ENCODE peak calls at places on chromosomes 7 and 10, in six cellular contexts. J, T, L, Q, V and N are unnamed samples.

GRCh38 chr10:11058014-11058413 is 40.3 kb downstream of the CELF2 start:
- DNase-seq in J (no peak), T (no peak), L (no peak), Q (no peak), V (no peak), N (no peak)

GRCh38 chr10:36188054-36188453 is 546.0 kb upstream of the FZD8 start:
- DNase-seq in J (no peak), T (no peak), L (no peak), Q (no peak), V (no peak), N (no peak)

GRCh38 chr10:110512461-110513187 is 14.9 kb downstream of the DUSP5 start:
- DNase-seq in J (peak), T (peak), L (no peak), Q (no peak), V (no peak), N (no peak)

GRCh38 chr7:52273685-52274610 is 761.5 kb upstream of the POM121L12 start:
- DNase-seq in J (no peak), T (no peak), L (no peak), Q (no peak), V (no peak), N (no peak)

GRCh38 chr7:18144171-18144570 is 116.5 kb upstream of the PRPS1L1 start:
- DNase-seq in J (no peak), T (no peak), L (no peak), Q (no peak), V (no peak), N (no peak)

GRCh38 chr10:6364893-6365292 is 162.2 kb downstream of the PFKFB3 start:
- DNase-seq in J (no peak), T (no peak), L (no peak), Q (no peak), V (no peak), N (peak)

GRCh38 chr10:7199152-7199760 is 211.6 kb downstream of the SFMBT2 start:
- DNase-seq in J (no peak), T (no peak), L (no peak), Q (no peak), V (no peak), N (no peak)

GRCh38 chr7:31919678-31920369 is 150.4 kb downstream of the PDE1C start:
- DNase-seq in J (no peak), T (no peak), L (no peak), Q (no peak), V (no peak), N (no peak)

GRCh38 chr7:30206466-30206865 is 71.7 kb downstream of the MTURN start:
- DNase-seq in J (peak), T (peak), L (no peak), Q (no peak), V (no peak), N (peak)

GRCh38 chr7:5397657-5398237 is 25.9 kb downstream of the TNRC18 start:
- DNase-seq in J (no peak), T (no peak), L (no peak), Q (no peak), V (no peak), N (no peak)

GRCh38 chr10:89119651-89120050 is 87.5 kb downstream of the CH25H start:
- DNase-seq in J (no peak), T (no peak), L (no peak), Q (no peak), V (peak), N (no peak)

GRCh38 chr7:141945356-141945755 is 1.4 kb downstream of the CLEC5A start:
- DNase-seq in J (no peak), T (no peak), L (no peak), Q (no peak), V (no peak), N (no peak)

GRCh38 chr7:156092307-156092706 is 280.0 kb upstream of the SHH start:
- DNase-seq in J (no peak), T (no peak), L (no peak), Q (no peak), V (no peak), N (no peak)

GRCh38 chr7:75849573-75849972 is 29.3 kb upstream of the RHBDD2 start:
- DNase-seq in J (no peak), T (no peak), L (no peak), Q (no peak), V (no peak), N (no peak)

GRCh38 chr7:127782550-127783266 is 130.7 kb downstream of the SND1 start:
- DNase-seq in J (no peak), T (no peak), L (no peak), Q (no peak), V (no peak), N (no peak)

GRCh38 chr7:151761256-151761655 is 115.7 kb downstream of the PRKAG2 start:
- DNase-seq in J (no peak), T (no peak), L (no peak), Q (no peak), V (no peak), N (no peak)

GRCh38 chr10:31419394-31420063 is 100.5 kb downstream of the ZEB1 start:
- DNase-seq in J (no peak), T (peak), L (no peak), Q (no peak), V (no peak), N (no peak)

GRCh38 chr7:128830231-128831177 is at the start of gene FLNC:
- DNase-seq in J (peak), T (peak), L (no peak), Q (peak), V (no peak), N (no peak)